ENCODE peak calls at places on chromosomes 12 and 14, in ten cellular contexts. T is A549, X is K562, I is esophagus squamous epithelium, K is suprapubic skin, E is IMR-90, H is stomach, U is HepG2, A is HCT116, S is tibial nerve. M is an unnamed sample.

GRCh38 chr14:68594737-68595380 is 198.0 kb downstream of the ZFP36L1 start:
- DNase-seq in I (no peak), X (no peak), T (no peak), H (no peak), U (no peak), K (peak), A (no peak), E (no peak), S (no peak), M (no peak)

GRCh38 chr14:82720431-82720830 is 1186.8 kb upstream of the SEL1L start:
- DNase-seq in T (no peak), X (no peak), H (no peak), S (no peak), E (no peak), K (no peak), A (no peak), U (no peak), I (no peak), M (no peak)

GRCh38 chr12:101783150-101783549 is 43.9 kb upstream of the SYCP3 start:
- DNase-seq in S (no peak), A (no peak), I (no peak), K (no peak), X (no peak), H (no peak), E (no peak), U (no peak), T (no peak), M (no peak)

GRCh38 chr14:94027566-94028449 is 1.7 kb downstream of the OTUB2 start:
- DNase-seq in U (no peak), T (no peak), A (no peak), X (no peak), S (no peak), E (no peak), K (no peak), I (no peak), H (peak), M (no peak)

GRCh38 chr14:99201351-99202073 is 70.5 kb downstream of the BCL11B start:
- DNase-seq in H (no peak), S (no peak), K (no peak), I (no peak), T (peak), A (no peak), X (no peak), E (no peak), U (no peak), M (no peak)

GRCh38 chr14:91957876-91958313 is 10.4 kb upstream of the FBLN5 start:
- DNase-seq in X (no peak), S (no peak), A (no peak), T (no peak), U (peak), K (no peak), E (no peak), H (no peak), I (no peak), M (peak)

GRCh38 chr14:24459331-24459730 is 16.8 kb upstream of the SDR39U1 start:
- DNase-seq in U (no peak), S (no peak), K (no peak), X (no peak), H (no peak), A (no peak), T (no peak), I (no peak), E (no peak), M (no peak)

GRCh38 chr12:4293299-4293941 is 19.9 kb downstream of the CCND2 start:
- DNase-seq in E (no peak), H (no peak), S (no peak), A (no peak), U (no peak), K (no peak), I (no peak), T (no peak), X (no peak), M (no peak)

DNA sequence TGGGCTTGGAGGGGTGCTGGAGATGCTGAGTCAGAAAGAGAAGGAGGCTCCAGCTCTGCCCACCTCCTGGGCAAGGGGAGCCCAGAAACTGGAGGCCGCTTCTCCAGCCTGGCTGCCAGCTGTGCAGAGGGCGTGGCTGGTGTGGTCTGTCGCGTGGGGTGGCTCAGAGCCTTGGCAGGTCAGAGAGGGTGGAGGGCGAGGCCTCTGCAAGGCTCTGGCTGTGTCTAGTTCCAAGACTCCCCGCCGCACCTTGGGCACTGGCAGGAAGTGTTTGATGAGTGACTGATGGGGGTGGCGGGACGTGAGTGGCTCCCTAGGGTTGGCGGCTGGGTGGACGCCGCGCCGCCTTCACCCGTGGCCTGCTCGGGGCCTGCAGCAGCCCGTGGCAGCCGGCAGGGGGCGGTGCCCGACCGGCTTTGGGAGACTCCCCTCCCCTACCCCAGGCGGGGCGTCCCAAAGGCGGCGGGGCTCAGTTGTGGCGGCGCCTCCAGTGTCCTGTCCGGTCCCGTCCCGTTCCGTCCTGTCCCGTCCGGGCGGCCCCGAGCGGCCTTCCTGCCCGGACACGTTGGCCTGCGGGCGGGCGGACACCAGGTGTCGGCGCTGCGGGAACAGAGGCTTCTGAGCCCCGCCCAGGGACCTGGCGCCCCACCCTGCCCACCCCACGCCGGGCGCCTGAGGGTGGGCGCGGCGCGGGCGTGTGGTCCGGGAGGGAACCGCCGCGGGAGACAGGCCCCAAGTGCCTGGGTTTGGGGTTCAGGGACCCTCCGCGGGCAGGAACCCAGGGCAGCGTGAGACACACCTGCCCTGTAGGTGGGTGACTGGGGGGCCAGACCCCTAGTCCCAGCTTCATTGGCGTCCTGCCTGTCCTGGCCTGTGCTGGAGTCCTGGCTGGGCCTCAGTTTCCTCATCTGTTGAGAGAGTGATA is 39.7 kb downstream of the KRT80 start:
- DNase-seq in A (no peak), E (peak), K (peak), T (peak), X (peak), I (no peak), H (peak), S (peak), U (no peak), M (peak)
- H3K4me3 ChIP-seq in A (peak), E (peak), K (peak), T (peak), X (peak), I (peak), H (peak), S (peak), U (no peak), M (no peak)

DNA sequence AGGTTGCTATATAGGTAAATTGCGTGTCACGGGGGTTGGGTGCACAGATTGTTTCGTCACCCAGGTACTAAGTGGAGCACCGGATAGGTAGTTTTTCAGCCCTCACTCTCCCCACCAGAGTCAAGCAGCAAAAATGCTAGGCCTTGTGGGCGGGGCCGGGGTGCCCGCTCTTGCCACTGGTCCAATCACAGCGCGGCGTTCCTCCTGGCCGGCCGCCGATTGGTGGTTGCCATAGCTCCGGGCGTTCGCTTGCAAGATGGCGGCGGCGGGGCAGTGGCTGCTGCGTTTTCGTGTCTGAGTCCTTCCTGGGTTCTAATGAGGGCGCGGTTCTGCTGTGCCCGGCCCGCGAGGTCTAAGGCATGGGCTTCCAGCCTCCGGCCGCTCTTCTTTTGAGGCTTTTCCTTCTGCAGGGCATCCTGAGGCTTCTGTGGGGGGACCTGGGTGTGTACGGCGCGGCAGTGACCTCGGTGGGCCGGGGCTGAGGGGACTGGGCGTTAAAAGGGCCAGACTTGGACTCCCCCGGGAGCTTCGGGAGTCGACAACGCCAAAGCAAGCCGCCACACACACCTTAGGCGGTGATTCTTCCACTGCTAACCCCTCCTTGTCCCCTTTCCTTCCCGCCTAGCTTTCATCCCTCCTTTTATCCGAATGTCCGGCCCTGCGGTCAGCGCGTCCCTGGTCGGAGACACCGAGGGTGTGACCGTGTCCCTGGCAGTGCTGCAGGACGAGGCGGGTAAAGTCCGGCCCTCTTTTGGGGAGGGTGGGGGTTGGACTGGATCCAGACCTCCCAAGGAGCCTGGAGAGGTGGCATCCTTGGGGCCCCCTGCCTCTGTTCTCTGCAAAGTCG is at the start of gene TCTN2:
- DNase-seq in H (peak), X (peak), S (peak), T (peak), E (peak), U (peak), A (peak), I (peak), K (peak), M (peak)
- TF ChIP-seq POLR2A in H (no peak), X (peak), S (no peak), T (peak), E (no peak), U (no peak), A (no peak), I (no peak), K (no peak), M (no peak)

GRCh38 chr12:122203968-122204828 is 689 bp downstream of the B3GNT4 start:
- DNase-seq in T (no peak), K (peak), H (no peak), E (no peak), A (no peak), X (no peak), I (no peak), U (no peak), S (no peak), M (peak)
- H3K4me3 ChIP-seq in T (peak), K (peak), H (peak), E (peak), A (peak), X (peak), I (peak), U (peak), S (peak), M (peak)

GRCh38 chr12:109093022-109093918 is at the start of gene ALKBH2:
- DNase-seq in T (peak), A (peak), E (peak), U (peak), H (peak), S (peak), X (peak), I (peak), K (peak), M (peak)
- TF ChIP-seq POLR2A in T (peak), A (peak), E (peak), U (peak), H (no peak), S (peak), X (peak), I (no peak), K (no peak), M (no peak)

GRCh38 chr14:73888460-73888725 is 1.7 kb downstream of the ZNF410 start:
- DNase-seq in I (no peak), K (no peak), X (no peak), A (no peak), U (no peak), S (no peak), T (no peak), H (no peak), E (no peak), M (no peak)

GRCh38 chr14:73884438-73885190 is 2.0 kb upstream of the ZNF410 start:
- DNase-seq in K (no peak), S (no peak), A (no peak), E (no peak), I (no peak), H (no peak), T (no peak), U (no peak), X (no peak), M (no peak)

GRCh38 chr14:73887116-73887490 is 444 bp downstream of the ZNF410 start:
- DNase-seq in U (peak), I (no peak), T (peak), K (no peak), S (no peak), A (no peak), H (no peak), X (no peak), E (peak), M (no peak)

GRCh38 chr14:73887704-73888459 is 1.2 kb downstream of the ZNF410 start:
- DNase-seq in K (no peak), U (peak), I (no peak), X (no peak), H (no peak), A (no peak), S (no peak), E (no peak), T (no peak), M (no peak)

DNA sequence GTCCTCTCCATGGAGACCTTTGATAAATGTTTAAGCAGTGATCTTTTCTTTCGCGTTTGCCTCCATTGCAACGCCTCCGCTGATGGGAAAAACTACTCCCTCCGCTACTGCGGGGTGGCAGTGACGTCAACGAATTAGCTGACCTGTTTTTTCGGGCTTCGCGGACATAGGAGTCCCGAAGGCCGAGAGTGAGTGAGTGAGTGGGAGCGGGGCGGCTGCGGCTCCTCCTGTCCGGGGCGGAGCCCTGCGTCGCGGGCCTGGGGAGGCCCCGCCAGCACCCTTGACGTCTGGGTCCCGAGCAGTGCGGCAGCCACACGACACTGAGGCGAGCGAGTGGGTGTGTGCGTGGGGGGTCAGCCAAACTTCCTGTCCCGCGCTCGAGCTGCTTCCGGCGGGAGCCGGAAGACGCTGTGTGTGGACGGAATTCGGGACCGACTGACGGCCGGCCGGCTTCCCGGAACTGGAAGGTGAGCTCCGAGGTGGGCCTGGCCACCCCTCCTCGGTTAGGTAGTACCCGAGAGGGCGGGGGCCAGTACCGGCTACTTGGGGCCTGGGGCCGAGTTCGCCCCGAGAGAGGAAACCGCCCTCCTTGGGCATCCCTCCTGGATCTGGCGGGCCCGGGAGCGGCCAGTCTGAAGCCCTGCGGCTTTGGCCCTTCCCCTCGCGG is at the start of gene ZNF410:
- DNase-seq in T (peak), S (peak), E (peak), X (peak), K (peak), A (peak), I (peak), U (peak), H (peak), M (peak)
- H3K4me3 ChIP-seq in T (peak), S (peak), E (peak), X (peak), K (peak), A (peak), I (peak), U (peak), H (peak), M (peak)

GRCh38 chr12:16349132-16349463 is 1.7 kb downstream of the MGST1 start:
- DNase-seq in I (no peak), A (no peak), U (peak), S (peak), E (peak), T (peak), X (peak), H (peak), K (no peak), M (peak)
- TF ChIP-seq POLR2A in I (no peak), A (no peak), U (peak), S (no peak), E (peak), T (no peak), X (no peak), H (no peak), K (no peak), M (no peak)

DNA sequence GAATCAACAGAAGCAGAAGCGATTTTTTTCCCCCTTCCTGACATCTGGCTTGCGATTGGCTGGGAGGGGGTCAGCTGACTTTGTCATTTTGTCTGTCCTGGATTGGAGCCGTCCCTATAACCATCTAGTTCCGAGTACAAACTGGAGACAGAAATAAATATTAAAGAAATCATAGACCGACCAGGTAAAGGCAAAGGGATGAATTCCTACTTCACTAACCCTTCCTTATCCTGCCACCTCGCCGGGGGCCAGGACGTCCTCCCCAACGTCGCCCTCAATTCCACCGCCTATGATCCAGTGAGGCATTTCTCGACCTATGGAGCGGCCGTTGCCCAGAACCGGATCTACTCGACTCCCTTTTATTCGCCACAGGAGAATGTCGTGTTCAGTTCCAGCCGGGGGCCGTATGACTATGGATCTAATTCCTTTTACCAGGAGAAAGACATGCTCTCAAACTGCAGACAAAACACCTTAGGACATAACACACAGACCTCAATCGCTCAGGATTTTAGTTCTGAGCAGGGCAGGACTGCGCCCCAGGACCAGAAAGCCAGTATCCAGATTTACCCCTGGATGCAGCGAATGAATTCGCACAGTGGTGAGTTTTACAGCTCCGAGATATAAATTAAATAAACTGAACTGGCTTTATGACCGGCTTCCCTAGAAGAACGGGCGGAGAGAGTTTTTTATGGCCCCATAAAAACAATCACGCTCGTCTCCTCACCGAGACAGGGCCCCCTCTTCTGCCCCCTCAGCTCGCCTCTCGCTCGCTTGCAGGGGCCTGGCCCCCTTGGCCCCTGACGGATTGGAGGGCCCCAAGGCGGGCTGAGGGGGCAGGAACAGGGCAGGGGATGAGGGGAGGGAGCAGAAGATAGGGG is at the start of gene HOXC6:
- DNase-seq in K (no peak), A (no peak), S (no peak), U (no peak), I (no peak), E (no peak), T (peak), X (peak), H (no peak), M (no peak)
- H3K4me3 ChIP-seq in K (peak), A (no peak), S (peak), U (no peak), I (peak), E (peak), T (peak), X (peak), H (peak), M (peak)

DNA sequence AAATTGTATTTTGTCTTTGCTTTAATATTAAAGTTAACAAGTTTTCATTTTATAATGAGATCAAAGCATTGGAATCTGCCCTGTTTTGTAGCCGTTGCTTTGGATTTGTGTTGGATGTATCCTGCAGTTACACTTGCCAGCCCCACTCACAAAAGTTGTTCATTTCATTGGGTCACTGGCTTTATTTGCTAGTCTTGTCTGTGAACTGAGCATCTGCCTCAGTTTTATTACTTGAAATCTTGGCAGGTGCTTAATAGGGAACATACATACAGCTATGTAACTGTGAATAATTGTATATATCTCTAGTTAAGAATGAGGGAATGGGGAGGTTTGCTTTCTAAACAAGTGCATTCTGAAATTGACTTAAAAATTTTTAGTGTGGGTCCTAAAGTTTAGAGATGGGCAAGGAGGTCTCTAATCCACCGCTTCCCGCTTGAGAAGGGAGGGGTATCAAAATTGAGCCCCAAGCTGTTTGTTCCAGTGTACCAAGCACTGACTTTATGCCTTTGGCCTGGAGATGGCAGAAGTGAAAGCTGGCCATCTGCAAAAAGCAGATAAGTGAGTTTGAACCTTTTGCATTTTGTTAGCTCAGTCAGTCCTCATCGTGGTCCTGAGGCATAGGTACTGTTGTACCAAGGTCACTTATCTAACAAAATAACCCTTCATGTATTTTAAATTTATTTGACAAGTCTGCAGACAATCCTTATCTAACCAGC is 9.3 kb downstream of the EIF5 start:
- DNase-seq in K (no peak), I (no peak), U (no peak), A (no peak), S (no peak), T (no peak), E (no peak), H (no peak), X (peak), M (no peak)
- TF ChIP-seq POLR2A in K (no peak), I (no peak), U (peak), A (no peak), S (no peak), T (no peak), E (peak), H (no peak), X (no peak), M (no peak)

DNA sequence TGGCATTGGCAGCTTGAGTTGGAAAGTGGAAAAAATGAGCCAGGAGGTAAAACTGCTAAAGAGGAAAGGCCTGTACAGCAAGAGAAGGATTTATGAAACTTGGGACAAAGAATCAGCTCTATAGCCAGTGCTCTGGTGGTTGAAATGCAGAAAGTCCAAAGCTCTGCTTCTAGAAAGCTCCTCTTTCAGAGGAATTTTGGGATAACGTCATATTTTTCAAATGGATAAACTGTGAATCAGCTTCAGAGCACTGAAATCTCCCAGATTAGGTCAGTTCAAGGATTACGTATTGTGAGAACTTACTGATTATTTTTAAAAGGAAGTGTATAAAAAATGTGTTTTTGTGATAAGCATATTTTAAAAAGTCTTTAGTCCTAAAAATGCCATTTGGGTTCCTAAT is 203.1 kb upstream of the CNOT2 start:
- DNase-seq in T (no peak), I (no peak), E (peak), A (no peak), U (no peak), K (no peak), H (no peak), S (no peak), X (no peak), M (no peak)
- H3K4me3 ChIP-seq in T (no peak), I (no peak), E (no peak), A (no peak), U (no peak), K (no peak), H (no peak), S (no peak), X (no peak), M (no peak)

M was measured in lower leg skin.